ENCODE peak calls at places on chromosomes 13 and 19, in ten cellular contexts. Z is colonic mucosa, C is suprapubic skin, N is PC-9, W is body of pancreas, Q is BE2C, R is K562, X is aorta, I is breast epithelium, K is OCI-LY7. J is an unnamed sample.

GRCh38 chr19:47447470-47448359 is 24.0 kb downstream of the SLC8A2 start:
- DNase-seq in Z (peak; percentile 71), C (no peak), N (no peak), W (peak; percentile 34), Q (peak; percentile 99), R (peak; percentile 96), X (no peak), I (no peak), K (peak; percentile 67), J (peak; percentile 30)

GRCh38 chr19:18759435-18760426 is 31.4 kb downstream of the COMP start:
- DNase-seq in Z (no peak), C (no peak), N (no peak), W (no peak), Q (peak; percentile 10), R (no peak), X (no peak), I (no peak), K (no peak), J (no peak)

GRCh38 chr13:74070065-74070464 is 64.1 kb downstream of the KLF12 start:
- DNase-seq in Z (no peak), C (no peak), N (no peak), W (no peak), Q (no peak), R (no peak), X (no peak), I (no peak), K (peak; percentile 70), J (peak; percentile 45)

GRCh38 chr19:51131780-51132680 is 7.3 kb downstream of the SIGLEC9 start:
- DNase-seq in Z (peak; percentile 32), C (peak; percentile 78), N (no peak), W (peak; percentile 25), Q (no peak), R (peak; percentile 67), X (peak; percentile 82), I (no peak), K (no peak), J (peak; percentile 6)

GRCh38 chr19:47176071-47176626 is 45.5 kb downstream of the SAE1 start:
- DNase-seq in Z (no peak), C (no peak), N (no peak), W (no peak), Q (no peak), R (no peak), X (no peak), I (no peak), K (no peak), J (no peak)

GRCh38 chr13:67119481-67119883 is 110.7 kb downstream of the PCDH9 start:
- DNase-seq in Z (no peak), C (no peak), N (peak; percentile 62), W (no peak), Q (no peak), R (no peak), X (no peak), I (no peak), K (no peak), J (no peak)

GRCh38 chr13:113493315-113493951 is 2.9 kb upstream of the DCUN1D2 start:
- DNase-seq in Z (peak; percentile 45), C (no peak), N (peak; percentile 98), W (peak; percentile 50), Q (no peak), R (peak; percentile 34), X (no peak), I (no peak), K (no peak), J (peak; percentile 89)

GRCh38 chr19:55044771-55045716 is 7.0 kb upstream of the GP6 start:
- DNase-seq in Z (no peak), C (no peak), N (no peak), W (no peak), Q (no peak), R (no peak), X (no peak), I (peak; percentile 20), K (no peak), J (no peak)

GRCh38 chr19:10568444-10568825 is 344 bp downstream of the CDKN2D start:
- DNase-seq in Z (peak; percentile 62), C (peak; percentile 80), N (no peak), W (peak; percentile 60), Q (no peak), R (no peak), X (no peak), I (peak; percentile 63), K (peak; percentile 77), J (peak; percentile 54)

GRCh38 chr13:104953588-104953987 is 1581.9 kb downstream of the EFNB2 start:
- DNase-seq in Z (no peak), C (no peak), N (no peak), W (no peak), Q (no peak), R (no peak), X (no peak), I (no peak), K (no peak), J (no peak)

GRCh38 chr19:32201661-32202060 is 143.7 kb upstream of the ZNF507 start:
- DNase-seq in Z (no peak), C (no peak), N (no peak), W (no peak), Q (no peak), R (no peak), X (no peak), I (no peak), K (no peak), J (no peak)

GRCh38 chr13:85616275-85616674 is 182.9 kb downstream of the SLITRK6 start:
- DNase-seq in Z (no peak), C (no peak), N (no peak), W (no peak), Q (no peak), R (no peak), X (no peak), I (no peak), K (no peak), J (no peak)

GRCh38 chr13:109654341-109655205 is 131.8 kb downstream of the IRS2 start:
- DNase-seq in Z (no peak), C (no peak), N (no peak), W (no peak), Q (no peak), R (no peak), X (no peak), I (no peak), K (no peak), J (no peak)

GRCh38 chr19:37506387-37507166 is at the start of gene ZNF793:
- DNase-seq in Z (peak; percentile 80), C (peak; percentile 77), N (peak; percentile 75), W (peak; percentile 78), Q (peak; percentile 70), R (no peak), X (peak; percentile 83), I (peak; percentile 84), K (peak; percentile 5), J (peak; percentile 88)
- H3K9me3 ChIP-seq in Z (no peaks in the 10 kb centered on the region), C (peaks cover 4% of the 10 kb centered on the region), N (peaks cover 15% of the 10 kb centered on the region), W (no peaks in the 10 kb centered on the region), Q (peaks cover 5% of the 10 kb centered on the region), R (peaks cover 1% of the 10 kb centered on the region), X (peaks cover 1% of the 10 kb centered on the region), I (peaks cover 14% of the 10 kb centered on the region), K (no peaks in the 10 kb centered on the region), J (peaks cover 1% of the 10 kb centered on the region)

GRCh38 chr19:6767081-6767356 is 216 bp downstream of the SH2D3A start:
- DNase-seq in Z (peak; percentile 73), C (no peak), N (peak; percentile 62), W (no peak), Q (no peak), R (no peak), X (no peak), I (no peak), K (peak; percentile 81), J (peak; percentile 87)

GRCh38 chr19:6767357-6768235 is at the start of gene SH2D3A:
- DNase-seq in Z (peak; percentile 98), C (peak; percentile 91), N (peak; percentile 81), W (peak; percentile 96), Q (peak; percentile 16), R (peak; percentile 96), X (peak; percentile 77), I (peak; percentile 94), K (peak; percentile 99), J (peak; percentile 97)

GRCh38 chr19:6766357-6767080 is 716 bp downstream of the SH2D3A start:
- DNase-seq in Z (no peak), C (no peak), N (no peak), W (no peak), Q (no peak), R (no peak), X (no peak), I (no peak), K (peak; percentile 39), J (peak; percentile 57)

GRCh38 chr19:6769006-6769637 is 1.9 kb upstream of the SH2D3A start:
- DNase-seq in Z (no peak), C (no peak), N (no peak), W (no peak), Q (no peak), R (peak; percentile 61), X (no peak), I (no peak), K (peak; percentile 65), J (peak; percentile 41)

GRCh38 chr19:6768236-6768785 is 1.1 kb upstream of the SH2D3A start:
- DNase-seq in Z (no peak), C (no peak), N (no peak), W (no peak), Q (no peak), R (no peak), X (no peak), I (no peak), K (no peak), J (no peak)
- H3K4me1 ChIP-seq in Z (no peaks in the 10 kb centered on the region), C (peaks cover 30% of the 10 kb centered on the region), N (peaks cover 22% of the 10 kb centered on the region), W (peaks cover 39% of the 10 kb centered on the region), Q (no peaks in the 10 kb centered on the region), R (peaks cover 36% of the 10 kb centered on the region), X (no peaks in the 10 kb centered on the region), I (no peaks in the 10 kb centered on the region), K (peaks cover 32% of the 10 kb centered on the region), J (no peaks in the 10 kb centered on the region)

DNA sequence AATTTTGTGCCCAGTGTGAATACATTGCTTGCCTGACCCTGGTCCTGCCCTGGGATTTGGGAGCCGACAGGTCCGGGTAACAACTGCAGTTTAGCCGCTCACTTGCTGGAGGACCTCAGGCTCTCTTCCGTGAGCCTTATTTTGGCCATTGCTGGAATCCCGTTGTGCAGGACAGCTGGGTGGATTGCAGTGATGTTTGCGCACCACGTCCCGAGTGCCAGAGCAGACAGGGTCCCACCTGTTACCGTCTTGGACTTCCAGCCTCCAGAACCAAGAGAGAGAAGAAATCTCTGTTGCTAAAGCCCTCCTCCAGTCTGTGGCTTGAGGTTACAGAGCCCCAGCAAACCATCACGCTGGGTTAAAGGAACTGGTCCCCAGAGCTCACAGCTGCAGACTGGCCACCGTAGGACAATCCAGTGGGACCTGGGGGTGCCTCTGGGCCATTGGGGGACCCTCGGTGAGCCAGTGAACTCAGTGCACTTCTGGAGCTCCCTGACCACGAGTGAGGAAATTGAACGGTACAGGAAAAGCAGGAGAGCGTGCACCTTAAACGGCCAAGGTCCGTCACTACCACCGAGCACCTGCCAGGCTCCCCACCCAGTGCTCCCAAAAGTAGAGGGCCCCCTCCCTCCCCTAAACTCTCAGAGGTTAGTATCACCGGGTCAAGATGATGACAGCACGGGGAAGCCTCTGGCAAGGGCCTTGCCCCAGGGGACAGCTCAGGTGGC is 92.9 kb downstream of the GNG7 start:
- DNase-seq in Z (no peak), C (no peak), N (no peak), W (no peak), Q (no peak), R (no peak), X (no peak), I (no peak), K (no peak), J (no peak)
- H3K4me3 ChIP-seq in Z (no peak overlapping the region), C (no peak overlapping the region), N (no peak overlapping the region), W (no peak overlapping the region), Q (no peak overlapping the region), R (no peak overlapping the region), X (no peak overlapping the region), I (no peak overlapping the region), K (peak overlapping the region; percentile 37), J (no peak overlapping the region)

DNA sequence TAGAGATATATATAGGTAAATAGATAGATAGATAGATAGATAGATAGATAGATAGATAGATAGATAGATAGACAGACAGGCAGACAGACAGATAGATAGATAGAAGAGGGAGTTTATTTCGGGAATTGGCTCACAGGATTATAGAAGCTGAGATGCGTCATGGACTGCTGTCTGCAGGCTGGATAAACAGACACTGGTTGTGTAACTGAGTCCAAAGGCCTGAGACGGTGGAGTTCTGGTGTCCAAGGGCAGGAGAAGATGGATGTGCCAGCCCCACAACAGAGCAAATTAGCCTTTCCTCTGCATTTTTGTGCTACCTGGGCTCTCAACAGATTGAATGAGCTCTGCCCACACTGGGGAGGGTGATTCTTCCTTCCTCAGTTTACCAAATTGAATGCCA is 2.7 kb downstream of the CYP4F3 start:
- DNase-seq in Z (no peak), C (no peak), N (no peak), W (no peak), Q (no peak), R (no peak), X (no peak), I (no peak), K (no peak), J (no peak)
- H3K9me3 ChIP-seq in Z (no peaks in the 10 kb centered on the region), C (no peaks in the 10 kb centered on the region), N (no peaks in the 10 kb centered on the region), W (no peaks in the 10 kb centered on the region), Q (no peaks in the 10 kb centered on the region), R (no peaks in the 10 kb centered on the region), X (peaks cover 3% of the 10 kb centered on the region), I (no peaks in the 10 kb centered on the region), K (no peaks in the 10 kb centered on the region), J (no peaks in the 10 kb centered on the region)

J was measured in small intestine.